ENCODE peak calls at places on chromosomes 16 and 17, in four cellular contexts. B is cardiac muscle cell, Y is hypothalamus, W is astrocyte of the hippocampus. O is an unnamed sample.

GRCh38 chr16:54283735-54284318 is 2.8 kb downstream of the IRX3 start:
- DNase-seq in B (peak), Y (no peak), W (peak), O (no peak)

GRCh38 chr17:68094481-68095078 is 59.0 kb downstream of the KPNA2 start:
- DNase-seq in B (no peak), Y (no peak), W (no peak), O (no peak)

GRCh38 chr17:66276328-66276937 is 26.0 kb upstream of the PRKCA start:
- DNase-seq in B (peak), Y (no peak), W (peak), O (peak)

GRCh38 chr16:68091604-68092261 is 6.6 kb downstream of the NFATC3 start:
- DNase-seq in B (peak), Y (no peak), W (peak), O (no peak)

GRCh38 chr17:49450735-49451134 is 36.1 kb upstream of the PHB1 start:
- DNase-seq in B (no peak), Y (no peak), W (peak), O (no peak)

GRCh38 chr17:57980522-57980921 is 7.5 kb downstream of the VEZF1 start:
- DNase-seq in B (no peak), Y (no peak), W (no peak), O (no peak)

GRCh38 chr17:82107341-82107860 is 9.4 kb upstream of the FASN start:
- DNase-seq in B (no peak), Y (no peak), W (no peak), O (no peak)

GRCh38 chr16:89324056-89325010 is 106.8 kb downstream of the ZNF778 start:
- DNase-seq in B (peak), Y (no peak), W (peak), O (peak)

GRCh38 chr16:10577305-10578202 is 2.8 kb downstream of the EMP2 start:
- DNase-seq in B (no peak), Y (no peak), W (peak), O (no peak)

GRCh38 chr17:79214459-79214858 is 139.8 kb downstream of the ENGASE start:
- DNase-seq in B (no peak), Y (no peak), W (no peak), O (no peak)

GRCh38 chr16:28259091-28259780 is 33.1 kb upstream of the SBK1 start:
- DNase-seq in B (no peak), Y (no peak), W (no peak), O (no peak)

GRCh38 chr17:7336240-7337175 is at the start of gene ACAP1:
- DNase-seq in B (no peak), Y (no peak), W (no peak), O (no peak)